ENCODE peak calls at places on chromosome 10, in ten cellular contexts. A, Y, B, O, Z, I, R, K, X and P are unnamed samples.
A peak's percentile ranks its signal among the peaks of the same experiment; 100 is the strongest.

GRCh38 chr10:49762566-49762877 is 399 bp upstream of the OGDHL start:
- DNase-seq in Z (no peak), K (no peak), X (no peak), A (no peak), R (no peak), O (no peak), I (no peak), B (no peak), Y (no peak), P (no peak)

GRCh38 chr10:70809011-70809611 is 6.6 kb upstream of the SGPL1 start:
- DNase-seq in O (no peak), R (no peak), I (peak; percentile 48), X (no peak), Z (peak; percentile 23), B (peak; percentile 28), A (no peak), Y (no peak), K (no peak), P (no peak)

GRCh38 chr10:103578782-103579382 is 85.4 kb downstream of the NEURL1 start:
- DNase-seq in Z (no peak), A (no peak), R (peak; percentile 75), K (no peak), B (no peak), O (no peak), I (no peak), Y (no peak), X (no peak), P (no peak)

GRCh38 chr10:48807786-48808185 is 123.1 kb downstream of the WDFY4 start:
- DNase-seq in I (no peak), A (no peak), B (peak; percentile 67), O (no peak), Y (no peak), Z (no peak), K (no peak), X (no peak), R (no peak), P (no peak)

GRCh38 chr10:73920084-73920483 is 9.2 kb downstream of the PLAU start:
- DNase-seq in B (peak; percentile 94), X (peak; percentile 66), Y (no peak), O (peak; percentile 42), A (no peak), Z (peak; percentile 70), K (peak; percentile 63), R (no peak), I (no peak), P (peak; percentile 24)

GRCh38 chr10:118725784-118726507 is 28.8 kb downstream of the CACUL1 start:
- DNase-seq in Z (peak; percentile 46), I (peak; percentile 44), B (no peak), K (no peak), O (peak; percentile 87), Y (no peak), X (no peak), A (no peak), R (no peak), P (no peak)

GRCh38 chr10:5234106-5234877 is 37.7 kb downstream of the AKR1C4 start:
- DNase-seq in B (peak; percentile 98), K (peak; percentile 63), I (peak; percentile 92), O (peak; percentile 86), Z (peak; percentile 57), Y (no peak), X (no peak), R (peak; percentile 23), A (no peak), P (no peak)

GRCh38 chr10:88254091-88254490 is 329.0 kb downstream of the RNLS start:
- DNase-seq in Y (no peak), R (no peak), Z (peak; percentile 67), A (no peak), B (peak; percentile 94), I (peak; percentile 73), X (peak; percentile 34), K (no peak), O (peak; percentile 93), P (no peak)

GRCh38 chr10:110758898-110759297 is 112.8 kb upstream of the PDCD4 start:
- DNase-seq in K (no peak), B (peak; percentile 67), I (peak; percentile 59), O (peak; percentile 44), A (no peak), Y (no peak), Z (peak; percentile 62), R (no peak), X (no peak), P (no peak)

GRCh38 chr10:24901686-24902399 is 50.6 kb downstream of the PRTFDC1 start:
- DNase-seq in X (peak; percentile 46), B (peak; percentile 97), A (no peak), I (peak; percentile 71), Z (peak; percentile 82), O (peak; percentile 99), K (peak; percentile 58), Y (no peak), R (peak; percentile 68), P (no peak)

GRCh38 chr10:1151071-1152033 is 95.2 kb downstream of the WDR37 start:
- DNase-seq in K (no peak), B (peak; percentile 56), Y (no peak), X (no peak), R (no peak), Z (no peak), A (no peak), O (peak; percentile 13), I (peak; percentile 5), P (no peak)